ENCODE peak calls at places on chromosomes 11 and 22, in ten cellular contexts. C, L, G, H, S, F, T, W, N and X are unnamed samples.

GRCh38 chr11:65445604-65446445 is 23.2 kb downstream of the NEAT1 start:
- DNase-seq in C (no peak), L (no peak), G (peak), H (no peak), S (no peak), F (no peak), T (peak), W (no peak), N (peak), X (no peak)

GRCh38 chr22:22372063-22372462 is 127.5 kb downstream of the VPREB1 start:
- DNase-seq in C (no peak), L (no peak), G (no peak), H (no peak), S (no peak), F (no peak), T (no peak), W (no peak), N (no peak), X (no peak)

GRCh38 chr11:76044750-76045320 is 161.5 kb downstream of the WNT11 start:
- DNase-seq in C (no peak), L (no peak), G (no peak), H (no peak), S (no peak), F (no peak), T (no peak), W (no peak), N (no peak), X (no peak)

GRCh38 chr11:47928426-47928825 is 51.9 kb upstream of the PTPRJ start:
- DNase-seq in C (no peak), L (no peak), G (no peak), H (peak), S (no peak), F (no peak), T (no peak), W (no peak), N (no peak), X (no peak)

GRCh38 chr11:62925308-62925707 is 4.1 kb upstream of the CHRM1 start:
- DNase-seq in C (no peak), L (no peak), G (no peak), H (no peak), S (no peak), F (no peak), T (no peak), W (no peak), N (no peak), X (no peak)

GRCh38 chr11:131932584-131933360 is 562.4 kb downstream of the NTM start:
- DNase-seq in C (no peak), L (no peak), G (no peak), H (no peak), S (no peak), F (peak), T (no peak), W (no peak), N (no peak), X (no peak)

GRCh38 chr11:85779956-85780640 is 30.8 kb downstream of the SYTL2 start:
- DNase-seq in C (no peak), L (no peak), G (peak), H (no peak), S (no peak), F (no peak), T (no peak), W (peak), N (no peak), X (no peak)

GRCh38 chr22:41893591-41894375 is 21.1 kb downstream of the SHISA8 start:
- DNase-seq in C (no peak), L (no peak), G (no peak), H (no peak), S (no peak), F (no peak), T (no peak), W (no peak), N (no peak), X (no peak)

GRCh38 chr11:64500176-64501013 is 90.6 kb upstream of the SLC22A12 start:
- DNase-seq in C (no peak), L (no peak), G (no peak), H (peak), S (no peak), F (no peak), T (no peak), W (no peak), N (no peak), X (no peak)

GRCh38 chr22:25102722-25103121 is 96.9 kb upstream of the CRYBB3 start:
- DNase-seq in C (no peak), L (no peak), G (no peak), H (no peak), S (no peak), F (no peak), T (no peak), W (no peak), N (no peak), X (no peak)

GRCh38 chr22:50674606-50675552 is 2.3 kb downstream of the SHANK3 start:
- DNase-seq in C (no peak), L (no peak), G (no peak), H (no peak), S (no peak), F (peak), T (peak), W (no peak), N (no peak), X (no peak)

GRCh38 chr11:5131584-5132335 is 6.4 kb downstream of the OR52A5 start:
- DNase-seq in C (no peak), L (no peak), G (no peak), H (no peak), S (no peak), F (no peak), T (no peak), W (no peak), N (no peak), X (no peak)

GRCh38 chr11:75547617-75548054 is 14.4 kb upstream of the SERPINH1 start:
- DNase-seq in C (no peak), L (no peak), G (peak), H (no peak), S (peak), F (peak), T (peak), W (peak), N (no peak), X (peak)

GRCh38 chr11:89540826-89541225 is 49.7 kb upstream of the NOX4 start:
- DNase-seq in C (no peak), L (no peak), G (no peak), H (no peak), S (no peak), F (no peak), T (no peak), W (no peak), N (no peak), X (no peak)

GRCh38 chr11:130650456-130651068 is 202.1 kb downstream of the ADAMTS15 start:
- DNase-seq in C (no peak), L (no peak), G (no peak), H (no peak), S (no peak), F (no peak), T (no peak), W (no peak), N (no peak), X (no peak)

GRCh38 chr11:15764329-15764728 is 592.0 kb downstream of the SOX6 start:
- DNase-seq in C (no peak), L (no peak), G (no peak), H (peak), S (no peak), F (no peak), T (no peak), W (no peak), N (no peak), X (no peak)

GRCh38 chr11:75792127-75792731 is 22.8 kb upstream of the UVRAG start:
- DNase-seq in C (no peak), L (no peak), G (no peak), H (no peak), S (no peak), F (no peak), T (no peak), W (no peak), N (no peak), X (no peak)

GRCh38 chr11:2587132-2587930 is 112.5 kb downstream of the KCNQ1OT1 start:
- DNase-seq in C (no peak), L (no peak), G (no peak), H (no peak), S (no peak), F (no peak), T (peak), W (no peak), N (no peak), X (no peak)

GRCh38 chr22:19178065-19178658 is 374 bp downstream of the SLC25A1 start:
- DNase-seq in C (no peak), L (no peak), G (peak), H (no peak), S (no peak), F (peak), T (peak), W (no peak), N (no peak), X (no peak)

GRCh38 chr22:24761888-24762675 is 12.4 kb downstream of the PIWIL3 start:
- DNase-seq in C (no peak), L (no peak), G (no peak), H (no peak), S (no peak), F (no peak), T (peak), W (no peak), N (no peak), X (no peak)

GRCh38 chr11:113189909-113190667 is 124.3 kb upstream of the TTC12 start:
- DNase-seq in C (no peak), L (peak), G (peak), H (peak), S (no peak), F (no peak), T (no peak), W (peak), N (peak), X (peak)

GRCh38 chr11:120391297-120391696 is 55.1 kb downstream of the ARHGEF12 start:
- DNase-seq in C (no peak), L (no peak), G (no peak), H (no peak), S (no peak), F (no peak), T (no peak), W (no peak), N (no peak), X (no peak)

GRCh38 chr11:121889168-121889567 is 226.8 kb downstream of the BLID start:
- DNase-seq in C (no peak), L (no peak), G (peak), H (no peak), S (no peak), F (no peak), T (no peak), W (peak), N (no peak), X (no peak)

GRCh38 chr11:124405611-124406010 is 6.8 kb upstream of the OR8B3 start:
- DNase-seq in C (no peak), L (peak), G (peak), H (no peak), S (no peak), F (no peak), T (no peak), W (no peak), N (no peak), X (no peak)

GRCh38 chr11:19727246-19727645 is 14.6 kb downstream of the NAV2 start:
- DNase-seq in C (no peak), L (peak), G (peak), H (no peak), S (no peak), F (no peak), T (no peak), W (peak), N (no peak), X (peak)

GRCh38 chr11:17612221-17613188 is 65.4 kb downstream of the OTOG start:
- DNase-seq in C (no peak), L (no peak), G (no peak), H (no peak), S (no peak), F (no peak), T (no peak), W (no peak), N (no peak), X (no peak)

GRCh38 chr11:10606536-10607208 is 38.2 kb upstream of the LYVE1 start:
- DNase-seq in C (no peak), L (peak), G (peak), H (peak), S (no peak), F (no peak), T (no peak), W (peak), N (peak), X (no peak)

GRCh38 chr11:95231881-95232605 is 1.0 kb upstream of the SESN3 start:
- DNase-seq in C (no peak), L (no peak), G (peak), H (peak), S (peak), F (peak), T (peak), W (no peak), N (no peak), X (peak)

GRCh38 chr11:65274734-65275682 is 13.2 kb downstream of the POLA2 start:
- DNase-seq in C (no peak), L (peak), G (peak), H (peak), S (peak), F (no peak), T (peak), W (peak), N (peak), X (peak)

GRCh38 chr11:94934836-94935235 is 38.5 kb downstream of the CWC15 start:
- DNase-seq in C (no peak), L (no peak), G (peak), H (no peak), S (no peak), F (no peak), T (no peak), W (no peak), N (no peak), X (no peak)

GRCh38 chr11:126492331-126492730 is 136.8 kb downstream of the ST3GAL4 start:
- DNase-seq in C (no peak), L (no peak), G (no peak), H (no peak), S (no peak), F (no peak), T (no peak), W (no peak), N (no peak), X (no peak)

GRCh38 chr22:20412474-20413216 is 18.7 kb downstream of the ZNF74 start:
- DNase-seq in C (no peak), L (no peak), G (no peak), H (peak), S (no peak), F (no peak), T (no peak), W (no peak), N (no peak), X (no peak)

GRCh38 chr11:61498767-61499341 is 9.7 kb upstream of the LRRC10B start:
- DNase-seq in C (no peak), L (no peak), G (no peak), H (peak), S (no peak), F (no peak), T (no peak), W (no peak), N (no peak), X (no peak)

GRCh38 chr11:30789270-30789669 is 203.1 kb upstream of the MPPED2 start:
- DNase-seq in C (no peak), L (peak), G (no peak), H (peak), S (no peak), F (no peak), T (no peak), W (no peak), N (no peak), X (no peak)

GRCh38 chr11:71447791-71448256 is 369 bp downstream of the DHCR7 start:
- DNase-seq in C (no peak), L (no peak), G (peak), H (no peak), S (no peak), F (peak), T (peak), W (peak), N (no peak), X (no peak)

GRCh38 chr22:25111579-25112517 is 87.8 kb upstream of the CRYBB3 start:
- DNase-seq in C (no peak), L (no peak), G (no peak), H (no peak), S (no peak), F (no peak), T (peak), W (no peak), N (no peak), X (no peak)

GRCh38 chr22:23557467-23557866 is 22.6 kb downstream of the IGLL1 start:
- DNase-seq in C (no peak), L (no peak), G (no peak), H (no peak), S (no peak), F (no peak), T (no peak), W (no peak), N (no peak), X (no peak)